ENCODE peak calls at places on chromosome 14, in seven cellular contexts. D, P, B, N, W, Y and V are unnamed samples.

GRCh38 chr14:92969470-92970232 is 46.7 kb downstream of the CHGA start:
- DNase-seq in D (no peak), P (no peak), B (no peak), N (peak), W (no peak), Y (no peak), V (no peak)

GRCh38 chr14:22538671-22539228 is 50.3 kb downstream of the DAD1 start:
- DNase-seq in D (no peak), P (no peak), B (no peak), N (no peak), W (no peak), Y (peak), V (no peak)

GRCh38 chr14:48341069-48341468 is 665.7 kb upstream of the MDGA2 start:
- DNase-seq in D (no peak), P (no peak), B (no peak), N (no peak), W (no peak), Y (no peak), V (no peak)

GRCh38 chr14:75675265-75675960 is 14.4 kb downstream of the TTLL5 start:
- DNase-seq in D (no peak), P (no peak), B (no peak), N (no peak), W (no peak), Y (no peak), V (no peak)

GRCh38 chr14:68898248-68899032 is 80.7 kb downstream of the ACTN1 start:
- DNase-seq in D (no peak), P (no peak), B (no peak), N (no peak), W (no peak), Y (peak), V (no peak)

GRCh38 chr14:72443991-72444431 is 449.9 kb downstream of the DPF3 start:
- DNase-seq in D (no peak), P (no peak), B (no peak), N (no peak), W (no peak), Y (peak), V (no peak)

GRCh38 chr14:21267431-21267845 is 1.8 kb downstream of the HNRNPC start:
- DNase-seq in D (no peak), P (no peak), B (no peak), N (no peak), W (no peak), Y (no peak), V (no peak)

GRCh38 chr14:102939820-102940561 is 17.5 kb downstream of the AMN start:
- DNase-seq in D (no peak), P (no peak), B (no peak), N (peak), W (peak), Y (no peak), V (no peak)

GRCh38 chr14:51546603-51547258 is 105.0 kb upstream of the FRMD6 start:
- DNase-seq in D (no peak), P (no peak), B (no peak), N (no peak), W (no peak), Y (no peak), V (no peak)

GRCh38 chr14:92728781-92729364 is 19.6 kb downstream of the LGMN start:
- DNase-seq in D (peak), P (no peak), B (peak), N (no peak), W (peak), Y (no peak), V (no peak)

GRCh38 chr14:87332001-87332400 is 661.0 kb downstream of the GALC start:
- DNase-seq in D (no peak), P (no peak), B (peak), N (no peak), W (no peak), Y (no peak), V (no peak)

GRCh38 chr14:70804556-70805162 is 4.7 kb downstream of the MAP3K9 start:
- DNase-seq in D (no peak), P (no peak), B (no peak), N (no peak), W (no peak), Y (no peak), V (no peak)

GRCh38 chr14:24701031-24701430 is 67.0 kb upstream of the GZMB start:
- DNase-seq in D (no peak), P (no peak), B (no peak), N (no peak), W (no peak), Y (no peak), V (no peak)

GRCh38 chr14:52342849-52343606 is 28.9 kb downstream of the PTGER2 start:
- DNase-seq in D (peak), P (no peak), B (peak), N (no peak), W (no peak), Y (no peak), V (no peak)

GRCh38 chr14:75310295-75311059 is 31.8 kb downstream of the FOS start:
- DNase-seq in D (peak), P (peak), B (peak), N (peak), W (peak), Y (no peak), V (peak)

GRCh38 chr14:22070119-22070982 is 396.7 kb upstream of the OR4E1 start:
- DNase-seq in D (no peak), P (no peak), B (no peak), N (no peak), W (no peak), Y (peak), V (no peak)

GRCh38 chr14:21543426-21544350 is 17.5 kb upstream of the SALL2 start:
- DNase-seq in D (no peak), P (no peak), B (no peak), N (no peak), W (no peak), Y (no peak), V (no peak)

GRCh38 chr14:37992489-37992888 is 215.2 kb upstream of the SSTR1 start:
- DNase-seq in D (no peak), P (no peak), B (no peak), N (no peak), W (no peak), Y (no peak), V (no peak)

GRCh38 chr14:102914474-102915291 is 7.8 kb upstream of the AMN start:
- DNase-seq in D (no peak), P (no peak), B (no peak), N (no peak), W (no peak), Y (no peak), V (no peak)

GRCh38 chr14:99078426-99078825 is 193.6 kb downstream of the BCL11B start:
- DNase-seq in D (no peak), P (no peak), B (no peak), N (no peak), W (no peak), Y (no peak), V (no peak)

GRCh38 chr14:60862283-60862682 is 118.6 kb downstream of the TRMT5 start:
- DNase-seq in D (no peak), P (peak), B (peak), N (no peak), W (peak), Y (peak), V (peak)

GRCh38 chr14:104385189-104386135 is 194.1 kb upstream of the C14orf180 start:
- DNase-seq in D (no peak), P (peak), B (no peak), N (no peak), W (no peak), Y (no peak), V (no peak)

GRCh38 chr14:72962829-72963312 is 36.6 kb downstream of the DCAF4 start:
- DNase-seq in D (peak), P (no peak), B (peak), N (no peak), W (no peak), Y (no peak), V (no peak)

GRCh38 chr14:59018460-59018859 is 170.0 kb upstream of the DAAM1 start:
- DNase-seq in D (no peak), P (no peak), B (no peak), N (no peak), W (no peak), Y (no peak), V (no peak)

GRCh38 chr14:59018978-59019377 is 169.5 kb upstream of the DAAM1 start:
- DNase-seq in D (peak), P (no peak), B (no peak), N (no peak), W (no peak), Y (no peak), V (no peak)

GRCh38 chr14:59022144-59022543 is 166.3 kb upstream of the DAAM1 start:
- DNase-seq in D (peak), P (no peak), B (no peak), N (no peak), W (no peak), Y (no peak), V (no peak)

GRCh38 chr14:59017285-59017965 is 171.0 kb upstream of the DAAM1 start:
- DNase-seq in D (no peak), P (no peak), B (no peak), N (no peak), W (no peak), Y (no peak), V (no peak)

DNA sequence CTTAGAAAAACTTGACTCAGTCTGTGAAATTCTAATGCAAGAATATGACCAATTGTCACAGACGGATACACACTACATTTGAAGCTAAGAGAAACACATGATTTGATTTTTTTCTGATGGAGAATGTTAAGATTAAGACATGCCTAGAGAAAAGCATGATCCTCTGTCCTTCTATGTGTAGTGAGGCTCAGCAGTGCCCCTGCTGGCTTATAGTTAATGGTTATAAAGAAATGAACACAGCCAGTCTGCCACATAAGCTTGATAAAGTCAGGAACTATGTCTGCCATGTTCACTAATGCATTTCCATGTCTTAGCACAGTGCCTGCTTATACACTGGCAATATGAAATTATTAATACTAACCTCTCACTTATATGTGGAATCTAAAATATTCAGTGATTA is 168.1 kb upstream of the DAAM1 start:
- DNase-seq in D (peak), P (no peak), B (peak), N (no peak), W (no peak), Y (peak), V (no peak)
- TF ChIP-seq CTCF in D (peak), P (no peak), B (peak), N (peak), W (no peak), Y (no peak), V (no peak)

DNA sequence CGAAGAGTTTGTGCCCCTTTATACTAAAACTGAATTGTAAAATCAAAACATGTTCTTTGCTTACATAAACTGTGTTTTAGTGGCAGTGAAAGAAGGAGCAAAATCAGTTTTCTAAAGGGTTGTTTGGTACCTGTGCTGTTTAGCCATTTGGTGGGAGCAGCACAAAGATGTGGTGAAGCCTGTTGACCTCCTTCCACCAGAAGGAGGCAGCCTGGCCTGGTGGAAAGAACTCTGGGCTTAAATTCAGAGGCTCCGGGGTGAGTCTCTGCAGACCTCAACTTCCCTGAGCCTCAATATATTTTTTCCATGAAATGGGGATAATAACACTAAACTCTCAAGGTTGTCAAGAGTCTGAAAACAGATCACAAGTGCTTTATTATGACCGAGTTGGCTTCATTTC is 502.5 kb downstream of the VRK1 start:
- DNase-seq in D (no peak), P (no peak), B (no peak), N (no peak), W (no peak), Y (no peak), V (no peak)
- TF ChIP-seq CTCF in D (no peak), P (no peak), B (no peak), N (peak), W (no peak), Y (no peak), V (no peak)

GRCh38 chr14:94129111-94129757 is at the start of gene IFI27L2:
- DNase-seq in D (peak), P (peak), B (peak), N (peak), W (peak), Y (peak), V (peak)

GRCh38 chr14:94128216-94128839 is 1.1 kb downstream of the IFI27L2 start:
- DNase-seq in D (no peak), P (no peak), B (no peak), N (no peak), W (peak), Y (no peak), V (no peak)

GRCh38 chr14:94135476-94135875 is 6.1 kb upstream of the IFI27L2 start:
- DNase-seq in D (no peak), P (no peak), B (no peak), N (no peak), W (no peak), Y (no peak), V (no peak)

GRCh38 chr14:94129758-94130414 is 482 bp upstream of the IFI27L2 start:
- DNase-seq in D (peak), P (peak), B (peak), N (no peak), W (peak), Y (no peak), V (no peak)

DNA sequence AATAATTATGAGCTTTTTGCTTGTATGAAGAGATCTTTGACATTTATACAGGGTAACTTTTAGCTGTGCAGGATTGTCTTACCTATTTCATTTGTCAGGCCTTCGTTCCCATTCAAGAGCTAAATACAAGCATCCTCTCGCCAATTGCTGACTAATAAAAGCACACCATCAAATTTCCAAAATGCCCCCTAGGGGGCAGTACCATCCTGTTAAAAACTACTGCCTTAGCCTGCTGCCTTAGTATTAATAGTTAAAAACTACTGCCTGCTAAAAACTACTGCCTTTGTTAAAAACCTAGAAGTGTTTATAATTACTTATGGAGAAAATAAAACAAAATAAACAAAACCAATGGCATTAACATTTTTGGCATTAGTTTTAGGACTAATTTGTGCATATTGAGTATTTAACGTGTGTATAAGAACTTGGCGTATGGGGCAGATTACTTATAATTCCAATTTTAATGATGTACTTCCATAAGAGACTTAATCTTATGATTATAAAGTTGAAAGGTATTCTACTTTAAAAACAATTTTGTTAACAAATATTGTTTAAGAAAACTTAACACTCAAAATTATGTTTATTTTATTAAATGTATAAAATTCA is 3.0 kb upstream of the IFI27L2 start:
- DNase-seq in D (peak), P (peak), B (peak), N (no peak), W (peak), Y (peak), V (no peak)
- TF ChIP-seq CTCF in D (peak), P (peak), B (peak), N (peak), W (no peak), Y (peak), V (peak)

DNA sequence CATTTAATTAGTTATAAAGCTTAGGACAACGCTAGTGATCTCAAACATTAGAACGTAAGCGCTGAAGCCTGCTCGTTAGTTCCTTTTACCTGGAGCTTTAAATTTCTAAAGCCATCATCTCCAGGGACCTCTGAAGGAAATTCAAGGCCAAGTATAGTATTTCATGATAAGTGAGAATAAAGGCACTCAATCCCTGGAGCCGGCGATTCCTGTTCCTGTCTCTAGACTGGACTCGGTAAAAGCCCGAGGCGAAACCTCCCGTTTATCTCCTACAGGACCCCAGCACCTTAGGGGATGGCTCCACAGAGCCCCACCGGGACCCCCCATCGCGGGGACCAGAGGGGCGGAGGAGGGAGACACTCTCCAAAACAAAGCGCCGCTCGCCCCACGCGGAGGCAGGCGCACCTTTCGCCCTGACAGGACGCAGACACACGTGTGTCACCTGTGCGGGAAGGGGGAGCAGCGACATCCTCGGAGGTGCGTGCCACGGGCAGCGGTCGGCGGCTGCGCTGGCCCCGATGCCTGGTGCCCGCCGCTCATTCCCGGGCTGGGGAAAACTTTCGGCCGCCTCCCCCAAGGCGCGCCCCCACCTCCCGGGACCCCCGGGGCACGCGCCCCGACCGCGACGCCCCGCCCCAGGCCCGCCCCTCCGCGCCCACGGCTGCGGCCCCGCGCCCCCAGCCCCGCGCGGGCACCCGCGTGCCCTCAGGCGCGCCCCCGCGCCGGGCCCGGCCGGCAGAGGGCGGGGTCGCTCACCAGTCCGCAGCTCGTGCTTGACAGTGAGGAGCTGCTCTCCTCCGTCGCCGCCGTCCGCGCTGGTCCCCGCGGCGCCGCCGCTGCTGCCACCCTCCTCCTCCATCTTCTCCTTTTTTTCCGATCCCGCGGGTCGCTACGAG is 617 bp downstream of the RPS6KA5 start:
- DNase-seq in D (no peak), P (peak), B (no peak), N (peak), W (peak), Y (peak), V (peak)
- TF ChIP-seq CTCF in D (peak), P (peak), B (no peak), N (no peak), W (no peak), Y (no peak), V (no peak)

DNA sequence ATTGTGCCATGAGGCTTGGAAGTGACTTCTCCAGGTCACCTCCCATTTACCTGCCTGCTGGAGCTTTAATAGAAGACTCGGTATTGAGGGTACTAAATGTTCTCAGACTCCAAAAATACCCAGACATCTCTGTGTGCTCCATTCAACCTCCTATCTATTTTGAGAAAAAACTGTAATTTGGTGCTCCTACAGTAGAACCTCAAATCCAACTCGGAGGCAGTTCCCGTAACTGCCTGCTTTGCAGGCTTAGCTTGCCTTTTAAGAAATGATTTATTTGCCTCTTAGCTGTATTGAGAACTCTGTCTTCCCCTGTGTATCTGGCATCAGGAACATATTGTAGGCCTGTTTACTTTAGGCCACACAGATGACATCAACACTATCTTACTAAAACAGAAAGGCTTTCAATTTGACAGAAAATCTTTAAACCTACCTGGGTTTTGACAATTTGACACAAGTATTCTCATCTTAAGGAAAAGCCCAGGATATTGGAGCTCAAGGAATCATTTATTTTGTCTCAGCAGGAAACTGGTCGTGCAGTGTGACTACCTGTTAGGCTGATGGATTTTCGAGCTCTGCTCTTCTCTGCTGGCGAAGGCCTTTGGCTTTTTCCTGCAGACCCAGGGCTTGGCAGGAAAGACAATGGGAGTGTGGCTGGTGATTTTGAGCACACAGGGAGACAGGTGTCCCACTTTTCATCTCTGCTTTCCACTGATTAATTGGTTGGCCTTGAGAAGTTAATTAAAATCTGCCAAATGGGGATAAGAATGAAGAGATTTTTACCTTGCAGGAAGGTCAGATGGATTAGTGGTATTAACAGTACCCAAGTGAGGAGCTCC is 314.8 kb downstream of the SNAPC1 start:
- DNase-seq in D (no peak), P (no peak), B (no peak), N (no peak), W (no peak), Y (no peak), V (no peak)
- TF ChIP-seq CTCF in D (no peak), P (no peak), B (no peak), N (no peak), W (no peak), Y (no peak), V (no peak)

GRCh38 chr14:106691601-106692291 is 1165.4 kb downstream of the TMEM121 start:
- DNase-seq in D (peak), P (peak), B (no peak), N (peak), W (no peak), Y (peak), V (no peak)
- TF ChIP-seq CTCF in D (no peak), P (no peak), B (peak), N (peak), W (no peak), Y (peak), V (no peak)

GRCh38 chr14:100384277-100384676 is 61.1 kb downstream of the SLC25A47 start:
- DNase-seq in D (no peak), P (no peak), B (no peak), N (no peak), W (no peak), Y (no peak), V (no peak)

GRCh38 chr14:100386846-100387245 is 63.7 kb downstream of the SLC25A47 start:
- DNase-seq in D (no peak), P (no peak), B (no peak), N (no peak), W (no peak), Y (no peak), V (no peak)

GRCh38 chr14:100383727-100384158 is 60.6 kb downstream of the SLC25A47 start:
- DNase-seq in D (peak), P (peak), B (no peak), N (peak), W (peak), Y (peak), V (peak)

GRCh38 chr14:100386121-100386520 is 63.0 kb downstream of the SLC25A47 start:
- DNase-seq in D (no peak), P (no peak), B (no peak), N (no peak), W (no peak), Y (no peak), V (no peak)

GRCh38 chr14:100384819-100385813 is 62.0 kb downstream of the SLC25A47 start:
- DNase-seq in D (peak), P (no peak), B (peak), N (no peak), W (no peak), Y (peak), V (no peak)
- TF ChIP-seq CTCF in D (peak), P (peak), B (peak), N (peak), W (no peak), Y (no peak), V (peak)